ENCODE peak calls at places on chromosomes 13 and 19, in ten cellular contexts. D, T, L, R, Q, V, S, F, W and N are unnamed samples.

GRCh38 chr13:113982296-113982661 is 8.4 kb upstream of the C13orf46 start:
- DNase-seq in D (no peak), T (no peak), L (no peak), R (no peak), Q (no peak), V (no peak), S (no peak), F (no peak), W (peak), N (no peak)

GRCh38 chr13:114038211-114038613 is 64.3 kb upstream of the C13orf46 start:
- DNase-seq in D (no peak), T (no peak), L (no peak), R (no peak), Q (peak), V (no peak), S (no peak), F (no peak), W (no peak), N (no peak)

GRCh38 chr19:8576273-8576993 is 809 bp downstream of the MYO1F start:
- DNase-seq in D (no peak), T (peak), L (no peak), R (no peak), Q (no peak), V (no peak), S (no peak), F (no peak), W (no peak), N (no peak)

GRCh38 chr13:35769812-35770211 is 293.3 kb upstream of the MAB21L1 start:
- DNase-seq in D (no peak), T (no peak), L (no peak), R (no peak), Q (no peak), V (no peak), S (peak), F (no peak), W (no peak), N (no peak)

GRCh38 chr13:40433577-40433976 is 232.9 kb downstream of the FOXO1 start:
- DNase-seq in D (no peak), T (no peak), L (no peak), R (no peak), Q (peak), V (no peak), S (no peak), F (no peak), W (no peak), N (peak)

GRCh38 chr13:94291631-94292322 is 187.7 kb downstream of the DCT start:
- DNase-seq in D (no peak), T (peak), L (no peak), R (no peak), Q (no peak), V (no peak), S (no peak), F (no peak), W (no peak), N (no peak)

GRCh38 chr19:31141301-31141700 is 207.9 kb downstream of the TSHZ3 start:
- DNase-seq in D (no peak), T (no peak), L (no peak), R (peak), Q (no peak), V (no peak), S (no peak), F (no peak), W (no peak), N (no peak)

GRCh38 chr13:96696501-96696900 is 297.8 kb downstream of the OXGR1 start:
- DNase-seq in D (no peak), T (no peak), L (no peak), R (no peak), Q (no peak), V (no peak), S (peak), F (no peak), W (no peak), N (no peak)

GRCh38 chr19:37654525-37654832 is 786 bp downstream of the ZFP30 start:
- DNase-seq in D (peak), T (no peak), L (no peak), R (peak), Q (peak), V (peak), S (peak), F (no peak), W (no peak), N (no peak)

GRCh38 chr19:57934820-57935665 is at the start of gene ZNF418:
- DNase-seq in D (peak), T (peak), L (peak), R (peak), Q (peak), V (peak), S (peak), F (peak), W (peak), N (peak)

GRCh38 chr13:91185294-91185863 is 162.1 kb upstream of the MIR17HG start:
- DNase-seq in D (peak), T (no peak), L (no peak), R (peak), Q (peak), V (peak), S (peak), F (no peak), W (no peak), N (no peak)

GRCh38 chr13:100734194-100734720 is 59.7 kb upstream of the TMTC4 start:
- DNase-seq in D (no peak), T (peak), L (no peak), R (no peak), Q (no peak), V (no peak), S (no peak), F (no peak), W (no peak), N (no peak)

GRCh38 chr19:17719730-17720486 is 628 bp downstream of the MAP1S start:
- DNase-seq in D (peak), T (no peak), L (no peak), R (no peak), Q (no peak), V (no peak), S (no peak), F (no peak), W (no peak), N (no peak)

GRCh38 chr13:74409551-74409950 is 275.3 kb upstream of the KLF12 start:
- DNase-seq in D (no peak), T (no peak), L (no peak), R (no peak), Q (no peak), V (no peak), S (no peak), F (no peak), W (no peak), N (no peak)

GRCh38 chr19:4189641-4190040 is 7.2 kb downstream of the ANKRD24 start:
- DNase-seq in D (no peak), T (no peak), L (no peak), R (no peak), Q (no peak), V (no peak), S (no peak), F (no peak), W (no peak), N (no peak)

GRCh38 chr19:35977446-35978222 is 17.4 kb upstream of the SDHAF1 start:
- DNase-seq in D (no peak), T (no peak), L (no peak), R (no peak), Q (no peak), V (no peak), S (no peak), F (no peak), W (no peak), N (no peak)
- TF ChIP-seq CTCF in D (no peak), T (no peak), L (no peak), R (no peak), Q (no peak), V (peak), S (peak), F (peak), W (no peak), N (no peak)

DNA sequence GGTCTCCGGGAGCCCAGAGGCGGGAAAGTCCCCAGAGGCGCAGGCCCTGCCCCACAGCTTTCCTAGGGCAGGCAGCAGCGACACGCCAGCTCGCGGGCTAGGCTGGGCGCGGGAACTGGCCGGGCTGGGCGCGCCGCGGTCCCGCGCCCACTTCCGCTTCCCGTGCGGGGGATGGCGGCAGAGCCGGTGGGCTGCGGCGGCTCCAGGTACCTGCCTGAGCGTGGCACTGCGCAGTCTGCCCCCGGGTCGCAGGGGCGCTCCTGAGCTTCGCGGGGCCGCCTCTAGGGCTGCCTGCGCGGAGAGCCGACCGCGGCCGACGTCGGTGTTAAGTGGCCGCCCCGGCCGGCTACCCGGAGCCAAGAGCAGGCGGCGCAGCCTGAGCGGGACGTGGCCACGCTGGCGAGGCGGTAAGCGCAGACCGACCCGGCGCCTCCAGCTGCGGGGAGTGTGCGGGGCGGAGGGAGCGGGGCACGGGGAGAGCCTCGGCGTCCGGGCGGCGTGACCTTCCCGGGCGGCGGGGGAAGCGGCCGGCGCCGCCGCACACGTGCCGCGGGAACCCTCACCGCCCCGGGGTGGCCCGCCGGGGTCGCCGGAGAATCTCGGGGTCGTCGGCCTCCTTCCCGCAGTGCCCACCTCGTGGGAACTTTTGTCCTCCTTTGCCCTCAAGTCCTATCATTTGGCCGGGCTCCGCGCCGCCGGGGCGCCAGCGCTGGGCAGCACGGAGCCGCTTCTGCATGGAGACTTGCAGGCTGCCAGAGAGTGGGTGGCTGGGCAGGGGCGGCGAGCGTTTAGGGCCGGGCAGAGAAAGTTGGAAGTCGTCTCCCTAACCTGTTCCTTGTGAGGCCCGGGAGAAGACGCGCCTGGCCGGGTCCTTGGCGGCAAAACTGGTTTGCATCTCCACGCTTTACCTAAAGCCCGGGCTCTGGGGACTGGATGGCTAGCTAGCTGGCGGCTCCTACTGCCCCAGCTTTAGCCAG is 31.4 kb upstream of the MPHOSPH8 start:
- DNase-seq in D (peak), T (no peak), L (peak), R (peak), Q (peak), V (no peak), S (peak), F (peak), W (no peak), N (peak)
- TF ChIP-seq CTCF in D (no peak), T (peak), L (no peak), R (peak), Q (no peak), V (no peak), S (no peak), F (peak), W (no peak), N (no peak)

DNA sequence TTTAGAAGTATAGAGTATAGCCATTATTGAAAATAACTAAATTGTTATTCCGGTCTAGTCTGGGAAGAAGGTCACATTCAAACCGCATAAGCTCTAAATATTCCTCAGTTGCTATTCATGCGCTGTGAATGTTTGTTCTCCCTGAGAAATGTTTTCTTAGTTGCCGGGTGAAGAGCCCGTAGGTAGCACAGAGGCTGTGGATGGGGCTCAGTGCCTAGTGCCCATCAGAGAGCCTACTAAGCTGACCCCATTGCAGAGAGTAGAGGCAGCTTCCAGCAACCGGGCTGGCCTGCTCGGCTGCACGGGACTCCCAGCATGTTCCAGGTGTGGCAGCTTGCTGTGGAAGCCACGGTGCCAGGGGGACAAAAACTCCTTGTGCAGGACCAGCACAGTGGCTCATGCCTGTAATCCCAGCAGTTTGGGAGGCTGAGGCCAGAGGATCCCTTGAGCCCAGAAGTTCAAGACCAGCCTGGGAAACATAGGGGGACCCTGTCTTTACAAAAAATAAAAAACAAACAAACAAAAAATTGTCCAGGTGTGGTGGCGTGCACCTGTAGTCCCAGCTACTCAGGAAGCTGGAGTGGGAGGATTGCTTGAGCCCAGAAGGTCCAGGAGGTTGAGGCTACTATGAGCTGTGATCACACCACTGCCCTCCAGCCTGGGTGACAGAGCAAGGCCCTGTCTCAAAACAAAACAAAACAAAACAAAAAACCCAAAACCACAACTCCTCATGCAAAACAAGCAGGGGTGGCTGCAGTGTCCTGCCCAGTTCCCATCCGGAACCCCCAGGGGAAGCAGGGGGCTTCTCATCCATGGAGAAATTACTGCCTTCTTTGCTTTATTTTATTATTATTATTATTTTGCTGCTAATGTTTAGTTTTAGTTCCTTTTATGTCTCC is 82.5 kb downstream of the KCTD15 start:
- DNase-seq in D (no peak), T (no peak), L (no peak), R (no peak), Q (no peak), V (peak), S (peak), F (no peak), W (no peak), N (no peak)
- TF ChIP-seq CTCF in D (no peak), T (no peak), L (no peak), R (no peak), Q (no peak), V (no peak), S (no peak), F (no peak), W (no peak), N (no peak)

DNA sequence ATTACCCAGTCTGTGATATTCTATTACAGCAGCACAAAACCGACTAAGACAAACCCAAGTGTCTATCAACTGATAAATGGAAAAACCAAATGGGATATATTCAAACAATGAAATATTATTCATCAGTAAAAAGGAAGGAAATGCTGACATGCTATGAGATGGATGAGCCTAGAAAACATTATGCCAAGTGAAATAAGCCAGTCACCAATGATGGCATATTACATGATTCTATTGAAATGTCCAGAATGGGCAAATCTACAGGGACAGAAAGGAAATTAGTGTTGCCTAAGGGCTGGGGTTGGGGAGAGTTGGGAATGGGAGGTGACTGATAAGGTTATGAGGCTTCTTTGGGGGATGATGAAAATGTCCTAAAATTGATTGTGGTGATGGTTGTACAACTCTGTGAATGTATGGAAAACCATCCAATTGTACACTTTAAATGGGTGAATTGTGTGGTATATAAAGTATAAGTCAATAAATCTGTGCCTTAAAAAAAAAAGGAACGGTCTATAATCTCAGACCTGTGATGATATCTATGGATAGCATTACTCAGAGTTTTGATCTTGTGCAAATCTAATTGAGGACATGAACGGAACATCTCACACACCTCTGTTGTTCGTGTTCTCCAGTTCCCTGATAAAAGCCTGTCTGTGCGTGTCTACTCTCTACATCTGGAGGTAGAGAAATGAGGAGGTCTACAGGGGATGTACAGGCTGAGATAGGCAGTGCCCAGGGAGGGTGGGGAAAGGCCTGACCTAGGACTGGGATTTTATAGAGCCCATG is 49.1 kb downstream of the TNFRSF19 start:
- DNase-seq in D (no peak), T (no peak), L (no peak), R (peak), Q (peak), V (no peak), S (no peak), F (no peak), W (no peak), N (no peak)
- TF ChIP-seq CTCF in D (no peak), T (no peak), L (no peak), R (no peak), Q (no peak), V (no peak), S (no peak), F (no peak), W (no peak), N (no peak)

GRCh38 chr13:48728876-48729275 is 75.1 kb downstream of the CYSLTR2 start:
- DNase-seq in D (no peak), T (no peak), L (no peak), R (peak), Q (no peak), V (no peak), S (no peak), F (no peak), W (no peak), N (no peak)

GRCh38 chr13:48733739-48734329 is 80.1 kb downstream of the CYSLTR2 start:
- DNase-seq in D (no peak), T (no peak), L (no peak), R (peak), Q (no peak), V (no peak), S (no peak), F (no peak), W (no peak), N (no peak)

GRCh38 chr13:48728226-48728625 is 74.5 kb downstream of the CYSLTR2 start:
- DNase-seq in D (no peak), T (no peak), L (no peak), R (no peak), Q (no peak), V (no peak), S (no peak), F (no peak), W (no peak), N (no peak)

GRCh38 chr13:48730971-48731658 is 77.4 kb downstream of the CYSLTR2 start:
- DNase-seq in D (peak), T (no peak), L (no peak), R (peak), Q (peak), V (peak), S (peak), F (no peak), W (no peak), N (no peak)

GRCh38 chr13:48731957-48732569 is 78.3 kb downstream of the CYSLTR2 start:
- DNase-seq in D (peak), T (peak), L (peak), R (no peak), Q (no peak), V (no peak), S (peak), F (peak), W (no peak), N (peak)
- TF ChIP-seq CTCF in D (peak), T (peak), L (no peak), R (peak), Q (peak), V (peak), S (peak), F (peak), W (no peak), N (peak)